ENCODE peak calls at places on chromosomes 2 and 18, in six cellular contexts. Y is neuronal stem cell, N is IMR-90, W is H1, K is H9, U is mesenchymal stem cell. G is an unnamed sample.

GRCh38 chr2:64768426-64769033 is 114.8 kb upstream of the SERTAD2 start:
- DNase-seq in Y (no peak), N (no peak), W (no peak), K (no peak), U (peak; percentile 47), G (peak; percentile 50)

GRCh38 chr2:98293003-98293402 is 53.3 kb upstream of the CNGA3 start:
- DNase-seq in Y (no peak), N (no peak), W (no peak), K (no peak), U (no peak), G (no peak)

GRCh38 chr2:16070648-16070971 is 130.3 kb downstream of the MYCN start:
- DNase-seq in Y (no peak), N (no peak), W (no peak), K (no peak), U (no peak), G (no peak)

GRCh38 chr2:70724366-70724765 is 43.6 kb downstream of the ADD2 start:
- DNase-seq in Y (no peak), N (no peak), W (peak; percentile 41), K (peak; percentile 23), U (no peak), G (no peak)

GRCh38 chr2:185644828-185645227 is 93.8 kb upstream of the FSIP2 start:
- DNase-seq in Y (no peak), N (no peak), W (no peak), K (no peak), U (peak; percentile 11), G (no peak)

GRCh38 chr2:189609423-189609816 is 28.8 kb upstream of the SLC40A1 start:
- DNase-seq in Y (no peak), N (peak; percentile 59), W (no peak), K (no peak), U (peak; percentile 11), G (peak; percentile 81)

GRCh38 chr2:138846216-138846821 is 66.1 kb upstream of the NXPH2 start:
- DNase-seq in Y (no peak), N (peak; percentile 7), W (no peak), K (no peak), U (peak; percentile 17), G (peak; percentile 65)

GRCh38 chr2:714005-714741 is 37.0 kb upstream of the TMEM18 start:
- DNase-seq in Y (peak; percentile 56), N (peak; percentile 54), W (peak; percentile 77), K (no peak), U (peak; percentile 46), G (peak; percentile 6)

GRCh38 chr2:81467096-81467495 is 1162.5 kb upstream of the LRRTM1 start:
- DNase-seq in Y (no peak), N (no peak), W (no peak), K (no peak), U (no peak), G (no peak)

GRCh38 chr18:13003466-13003896 is 12.3 kb downstream of the CEP192 start:
- DNase-seq in Y (no peak), N (peak; percentile 80), W (peak; percentile 69), K (peak; percentile 92), U (peak; percentile 82), G (peak; percentile 29)

GRCh38 chr2:134462791-134463725 is 209.2 kb downstream of the MGAT5 start:
- DNase-seq in Y (no peak), N (no peak), W (peak; percentile 40), K (no peak), U (no peak), G (no peak)

GRCh38 chr2:12824771-12825363 is 108.1 kb downstream of the TRIB2 start:
- DNase-seq in Y (no peak), N (no peak), W (no peak), K (no peak), U (peak; percentile 44), G (no peak)

GRCh38 chr2:166384774-166385173 is 9.0 kb upstream of the SCN9A start:
- DNase-seq in Y (no peak), N (peak; percentile 52), W (no peak), K (no peak), U (peak; percentile 29), G (peak; percentile 58)

GRCh38 chr2:234422242-234422641 is 74.6 kb downstream of the ARL4C start:
- DNase-seq in Y (no peak), N (peak; percentile 95), W (no peak), K (no peak), U (peak; percentile 82), G (peak; percentile 96)

GRCh38 chr18:46167971-46168370 is 63.8 kb downstream of the HAUS1 start:
- DNase-seq in Y (no peak), N (no peak), W (no peak), K (no peak), U (no peak), G (no peak)

GRCh38 chr2:115160523-115161521 is 718.4 kb downstream of the DPP10 start:
- DNase-seq in Y (peak; percentile 68), N (no peak), W (peak; percentile 84), K (peak; percentile 68), U (peak; percentile 17), G (peak; percentile 17)

GRCh38 chr2:218396688-218397501 is 2.8 kb upstream of the CTDSP1 start:
- DNase-seq in Y (peak; percentile 38), N (peak; percentile 67), W (peak; percentile 76), K (peak; percentile 55), U (peak; percentile 79), G (no peak)

GRCh38 chr2:7508220-7508943 is 591.2 kb downstream of the RNF144A start:
- DNase-seq in Y (no peak), N (no peak), W (no peak), K (no peak), U (no peak), G (no peak)

GRCh38 chr2:43225788-43226557 is 433 bp downstream of the ZFP36L2 start:
- DNase-seq in Y (peak; percentile 75), N (peak; percentile 68), W (peak; percentile 80), K (no peak), U (peak; percentile 85), G (peak; percentile 62)

GRCh38 chr18:7567487-7568425 is 640 bp downstream of the PTPRM start:
- DNase-seq in Y (peak; percentile 59), N (peak; percentile 64), W (peak; percentile 81), K (peak; percentile 51), U (peak; percentile 78), G (peak; percentile 61)

GRCh38 chr2:33212151-33212550 is 264.3 kb upstream of the RASGRP3 start:
- DNase-seq in Y (no peak), N (peak; percentile 98), W (no peak), K (no peak), U (peak; percentile 97), G (no peak)

DNA sequence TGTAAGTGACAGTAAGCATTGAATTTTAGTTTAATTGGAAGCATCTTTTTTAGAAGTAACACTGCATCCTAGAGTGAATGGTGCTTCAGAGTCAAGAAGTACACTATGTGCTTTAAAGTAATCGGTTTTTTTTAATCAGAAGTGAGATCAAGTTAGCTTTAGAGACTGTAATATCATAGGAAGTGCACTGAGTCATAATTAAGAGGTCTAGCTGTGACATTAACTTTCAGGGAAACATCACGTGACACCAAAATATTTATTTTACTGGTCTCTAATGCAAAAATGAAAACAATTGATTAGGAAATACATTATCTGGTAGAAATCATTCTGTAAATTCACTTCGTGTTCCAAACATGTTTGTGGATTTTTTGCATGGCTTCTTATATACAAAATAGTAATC is 55.3 kb upstream of the KYNU start:
- DNase-seq in Y (no peak), N (no peak), W (no peak), K (no peak), U (no peak), G (no peak)
- H4K91ac ChIP-seq in Y (no peak overlapping the region), N (no peak overlapping the region), W (no peak overlapping the region), K (no peak overlapping the region), U (no peak overlapping the region), G (no peak overlapping the region)

GRCh38 chr18:23702606-23703005 is 13.4 kb downstream of the LAMA3 start:
- DNase-seq in Y (no peak), N (no peak), W (no peak), K (no peak), U (no peak), G (no peak)

GRCh38 chr18:23703987-23704384 is 14.7 kb downstream of the LAMA3 start:
- DNase-seq in Y (no peak), N (no peak), W (no peak), K (no peak), U (no peak), G (no peak)

GRCh38 chr18:23703057-23703986 is 14.1 kb downstream of the LAMA3 start:
- DNase-seq in Y (no peak), N (peak; percentile 79), W (no peak), K (no peak), U (peak; percentile 68), G (peak; percentile 49)

GRCh38 chr18:23701017-23701416 is 11.8 kb downstream of the LAMA3 start:
- DNase-seq in Y (no peak), N (no peak), W (no peak), K (no peak), U (no peak), G (no peak)

GRCh38 chr18:23701544-23702064 is 12.4 kb downstream of the LAMA3 start:
- DNase-seq in Y (no peak), N (no peak), W (no peak), K (no peak), U (no peak), G (peak; percentile 22)
- H4K91ac ChIP-seq in Y (no peak overlapping the region), N (no peak overlapping the region), W (no peak overlapping the region), K (no peak overlapping the region), U (no peak overlapping the region), G (no peak overlapping the region)

GRCh38 chr2:200968735-200969134 is 5.3 kb upstream of the ORC2 start:
- DNase-seq in Y (no peak), N (no peak), W (no peak), K (no peak), U (no peak), G (no peak)
- H4K91ac ChIP-seq in Y (no peak overlapping the region), N (no peak overlapping the region), W (no peak overlapping the region), K (no peak overlapping the region), U (no peak overlapping the region), G (no peak overlapping the region)

DNA sequence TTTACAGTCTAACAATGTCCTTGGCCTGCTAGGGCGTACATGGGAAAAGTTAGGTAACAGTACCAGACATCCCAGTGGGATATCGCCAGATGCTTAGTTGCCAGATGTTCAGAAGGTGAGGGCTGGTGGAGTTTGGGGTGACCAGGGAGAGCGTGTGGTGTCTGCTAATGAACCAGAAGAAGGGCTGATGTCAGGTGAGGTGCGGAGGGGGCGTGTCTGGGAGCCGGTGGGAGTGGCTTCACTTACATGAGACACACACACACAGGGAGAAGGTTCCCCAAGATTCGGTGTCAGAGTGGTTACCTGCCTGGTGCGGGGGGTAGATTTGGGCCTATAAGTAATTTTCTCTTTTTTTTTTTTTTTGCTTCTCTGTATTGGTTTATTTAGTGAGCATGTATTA is 12.2 kb downstream of the RAB31 start:
- DNase-seq in Y (no peak), N (no peak), W (no peak), K (no peak), U (no peak), G (no peak)
- H4K91ac ChIP-seq in Y (no peak overlapping the region), N (no peak overlapping the region), W (no peak overlapping the region), K (no peak overlapping the region), U (no peak overlapping the region), G (no peak overlapping the region)

DNA sequence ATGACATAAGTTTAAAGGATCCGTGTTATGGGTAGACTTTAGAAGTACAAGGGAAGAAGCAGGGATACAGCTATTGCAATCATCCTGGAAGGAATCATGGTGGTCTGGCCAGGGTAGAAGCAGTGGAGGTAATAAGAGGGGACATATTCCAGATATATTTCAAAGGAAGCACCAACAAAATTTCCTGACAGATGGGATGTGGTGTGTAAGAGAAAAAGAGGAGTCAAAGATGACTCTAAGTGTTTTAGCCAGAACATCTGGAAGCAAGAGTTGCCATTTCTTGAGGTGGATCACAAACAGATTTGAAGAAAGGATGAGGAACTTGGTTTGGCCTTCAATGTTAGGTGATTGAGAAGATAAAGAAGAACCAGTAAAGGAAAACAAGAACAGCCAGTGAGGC is 133.1 kb upstream of the CTAGE1 start:
- DNase-seq in Y (no peak), N (no peak), W (no peak), K (no peak), U (peak; percentile 17), G (no peak)
- H4K91ac ChIP-seq in Y (no peak overlapping the region), N (peak overlapping the region; percentile 63), W (no peak overlapping the region), K (no peak overlapping the region), U (no peak overlapping the region), G (no peak overlapping the region)

GRCh38 chr2:149040451-149040850 is 2.0 kb downstream of the LYPD6B start:
- DNase-seq in Y (no peak), N (no peak), W (peak; percentile 94), K (peak; percentile 75), U (no peak), G (peak; percentile 85)
- H4K91ac ChIP-seq in Y (no peak overlapping the region), N (no peak overlapping the region), W (no peak overlapping the region), K (no peak overlapping the region), U (no peak overlapping the region), G (no peak overlapping the region)